ENCODE peak calls at places on chromosomes 1 and 21, in nine cellular contexts. K, H, B, L, F, Q, A, X and D are unnamed samples.
A peak's percentile ranks its signal among the peaks of the same experiment; 100 is the strongest.

GRCh38 chr1:240122639-240123604 is 31.2 kb downstream of the FMN2 start:
- DNase-seq in K (peak; percentile 52), H (no peak), B (no peak), L (no peak), F (no peak), Q (peak; percentile 26), A (no peak), X (peak; percentile 14), D (peak; percentile 5)

GRCh38 chr21:36321325-36322082 is 1.5 kb downstream of the MORC3 start:
- DNase-seq in K (peak; percentile 58), H (peak; percentile 54), B (no peak), L (peak; percentile 33), F (peak; percentile 44), Q (peak; percentile 23), A (no peak), X (peak; percentile 68), D (peak; percentile 42)

GRCh38 chr1:6858586-6858985 is 73.3 kb downstream of the CAMTA1 start:
- DNase-seq in K (no peak), H (no peak), B (no peak), L (no peak), F (no peak), Q (peak; percentile 23), A (no peak), X (no peak), D (peak; percentile 33)

GRCh38 chr1:210260087-210260486 is 27.5 kb downstream of the SERTAD4 start:
- DNase-seq in K (no peak), H (peak; percentile 61), B (no peak), L (no peak), F (no peak), Q (no peak), A (no peak), X (no peak), D (no peak)

GRCh38 chr1:57633881-57634280 is 210.0 kb upstream of the DAB1 start:
- DNase-seq in K (no peak), H (no peak), B (no peak), L (no peak), F (no peak), Q (no peak), A (no peak), X (no peak), D (no peak)

GRCh38 chr1:10980094-10980577 is 32.3 kb upstream of the TARDBP start:
- DNase-seq in K (peak; percentile 98), H (peak; percentile 93), B (no peak), L (peak; percentile 88), F (peak; percentile 96), Q (peak; percentile 16), A (peak; percentile 32), X (peak; percentile 97), D (peak; percentile 72)

GRCh38 chr21:45622416-45623097 is 21.0 kb upstream of the PCBP3 start:
- DNase-seq in K (peak; percentile 22), H (no peak), B (no peak), L (no peak), F (peak; percentile 54), Q (no peak), A (no peak), X (no peak), D (no peak)

GRCh38 chr1:244092293-244093264 is 41.5 kb downstream of the ZBTB18 start:
- DNase-seq in K (no peak), H (peak; percentile 83), B (peak; percentile 94), L (no peak), F (no peak), Q (no peak), A (peak; percentile 33), X (no peak), D (peak; percentile 38)

GRCh38 chr21:21101911-21102310 is 103.7 kb downstream of the NCAM2 start:
- DNase-seq in K (peak; percentile 67), H (no peak), B (no peak), L (no peak), F (no peak), Q (peak; percentile 69), A (peak; percentile 43), X (peak; percentile 57), D (peak; percentile 91)

GRCh38 chr1:54046671-54047383 is 6.2 kb downstream of the TMEM59 start:
- DNase-seq in K (no peak), H (peak; percentile 23), B (no peak), L (no peak), F (no peak), Q (no peak), A (no peak), X (no peak), D (peak; percentile 36)

GRCh38 chr1:113830039-113830438 is 17.8 kb upstream of the RSBN1 start:
- DNase-seq in K (no peak), H (peak; percentile 51), B (no peak), L (no peak), F (no peak), Q (peak; percentile 53), A (no peak), X (no peak), D (peak; percentile 53)

GRCh38 chr1:198534540-198535413 is 5.7 kb downstream of the ATP6V1G3 start:
- DNase-seq in K (no peak), H (no peak), B (no peak), L (no peak), F (no peak), Q (no peak), A (no peak), X (no peak), D (no peak)

GRCh38 chr1:2610036-2610720 is 22.6 kb downstream of the MMEL1 start:
- DNase-seq in K (peak; percentile 37), H (no peak), B (no peak), L (no peak), F (peak; percentile 58), Q (no peak), A (no peak), X (no peak), D (no peak)

GRCh38 chr1:165854101-165854845 is 26.9 kb downstream of the UCK2 start:
- DNase-seq in K (no peak), H (peak; percentile 93), B (peak; percentile 71), L (no peak), F (no peak), Q (peak; percentile 86), A (peak; percentile 74), X (peak; percentile 16), D (peak; percentile 98)

GRCh38 chr1:113567427-113567826 is 177.1 kb downstream of the MAGI3 start:
- DNase-seq in K (no peak), H (no peak), B (no peak), L (no peak), F (no peak), Q (no peak), A (no peak), X (no peak), D (no peak)

GRCh38 chr1:2019162-2019542 is at the start of gene GABRD:
- DNase-seq in K (no peak), H (peak; percentile 54), B (no peak), L (no peak), F (peak; percentile 98), Q (peak; percentile 38), A (no peak), X (peak; percentile 68), D (no peak)

GRCh38 chr1:183635112-183635605 is 424 bp downstream of the ARPC5 start:
- DNase-seq in K (no peak), H (peak; percentile 67), B (no peak), L (peak; percentile 49), F (peak; percentile 80), Q (peak; percentile 46), A (no peak), X (no peak), D (peak; percentile 34)

GRCh38 chr1:43536196-43536863 is 5.6 kb downstream of the PTPRF start:
- DNase-seq in K (no peak), H (no peak), B (no peak), L (peak; percentile 89), F (peak; percentile 50), Q (peak; percentile 99), A (no peak), X (no peak), D (no peak)

GRCh38 chr1:219031821-219032220 is 141.9 kb upstream of the LYPLAL1 start:
- DNase-seq in K (no peak), H (no peak), B (no peak), L (no peak), F (no peak), Q (no peak), A (no peak), X (no peak), D (peak; percentile 22)

GRCh38 chr1:32924881-32925344 is 23.7 kb upstream of the TMEM54 start:
- DNase-seq in K (peak; percentile 89), H (no peak), B (no peak), L (peak; percentile 44), F (peak; percentile 86), Q (no peak), A (no peak), X (peak; percentile 83), D (no peak)

GRCh38 chr1:54904476-54905048 is 17.6 kb upstream of the DHCR24 start:
- DNase-seq in K (no peak), H (peak; percentile 90), B (peak; percentile 98), L (no peak), F (no peak), Q (no peak), A (peak; percentile 41), X (no peak), D (peak; percentile 33)

GRCh38 chr1:246492611-246493245 is 14.4 kb downstream of the SMYD3 start:
- DNase-seq in K (peak; percentile 89), H (peak; percentile 89), B (no peak), L (peak; percentile 70), F (peak; percentile 79), Q (peak; percentile 79), A (peak; percentile 48), X (peak; percentile 81), D (peak; percentile 90)

GRCh38 chr1:144551107-144551542 is 41.6 kb upstream of the PPIAL4F start:
- DNase-seq in K (no peak), H (no peak), B (no peak), L (no peak), F (no peak), Q (peak; percentile 19), A (no peak), X (no peak), D (no peak)
- H3K4me3 ChIP-seq in K (peak overlapping the region; percentile 71), H (peak overlapping the region; percentile 73), B (peak overlapping the region; percentile 31), L (peak overlapping the region; percentile 38), F (peak overlapping the region; percentile 40), Q (no peak overlapping the region), A (peak overlapping the region; percentile 62), X (peak overlapping the region; percentile 47), D (peak overlapping the region; percentile 59)

GRCh38 chr1:117146067-117146466 is 24.5 kb upstream of the TRIM45 start:
- DNase-seq in K (no peak), H (no peak), B (no peak), L (no peak), F (no peak), Q (no peak), A (no peak), X (no peak), D (no peak)
- H3K4me3 ChIP-seq in K (no peak overlapping the region), H (no peak overlapping the region), B (no peak overlapping the region), L (no peak overlapping the region), F (no peak overlapping the region), Q (no peak overlapping the region), A (no peak overlapping the region), X (no peak overlapping the region), D (no peak overlapping the region)

GRCh38 chr1:212030936-212031528 is 4.3 kb downstream of the INTS7 start:
- DNase-seq in K (no peak), H (peak; percentile 90), B (no peak), L (no peak), F (no peak), Q (peak; percentile 39), A (peak; percentile 56), X (no peak), D (peak; percentile 89)
- H3K4me3 ChIP-seq in K (no peak overlapping the region), H (peak overlapping the region; percentile 38), B (no peak overlapping the region), L (no peak overlapping the region), F (no peak overlapping the region), Q (no peak overlapping the region), A (no peak overlapping the region), X (no peak overlapping the region), D (no peak overlapping the region)

DNA sequence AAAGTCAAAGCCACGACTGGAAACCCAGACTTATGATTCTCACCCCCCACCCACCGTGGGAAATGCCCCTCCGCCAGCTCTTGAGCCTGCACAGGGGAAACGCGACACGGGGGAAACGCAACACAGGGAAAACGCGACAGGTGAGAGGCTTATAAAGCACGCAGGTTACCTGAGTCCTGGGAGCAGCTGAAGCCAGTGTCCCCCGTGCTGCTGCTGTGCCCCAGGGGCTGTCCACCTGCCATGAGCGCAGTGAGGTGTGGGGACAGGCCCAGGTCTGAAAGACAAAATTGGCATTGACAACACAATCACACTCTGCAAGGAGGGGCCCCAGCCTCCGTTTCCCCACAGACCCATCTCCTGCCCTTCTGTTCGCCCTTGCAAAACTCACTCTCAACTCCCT is 46.3 kb downstream of the GPR161 start:
- DNase-seq in K (no peak), H (no peak), B (no peak), L (no peak), F (no peak), Q (no peak), A (no peak), X (no peak), D (no peak)
- H3K4me3 ChIP-seq in K (no peak overlapping the region), H (no peak overlapping the region), B (no peak overlapping the region), L (no peak overlapping the region), F (no peak overlapping the region), Q (no peak overlapping the region), A (no peak overlapping the region), X (no peak overlapping the region), D (no peak overlapping the region)